ENCODE peak calls at places on chromosome 6, in four cellular contexts. S is astrocyte of the spinal cord, N is psoas muscle, X is mesothelial cell of epicardium. K is an unnamed sample.

GRCh38 chr6:45400021-45400420 is 22.3 kb upstream of the SUPT3H start:
- DNase-seq in S (no peak), N (no peak), X (no peak), K (no peak)

GRCh38 chr6:11244387-11245126 is 12.1 kb upstream of the NEDD9 start:
- DNase-seq in S (no peak), N (no peak), X (no peak), K (no peak)

GRCh38 chr6:21188505-21189223 is 404.9 kb upstream of the SOX4 start:
- DNase-seq in S (peak), N (no peak), X (no peak), K (no peak)

GRCh38 chr6:96394727-96395126 is 126.9 kb upstream of the UFL1 start:
- DNase-seq in S (no peak), N (no peak), X (no peak), K (no peak)

GRCh38 chr6:958531-958930 is 265.6 kb upstream of the EXOC2 start:
- DNase-seq in S (peak), N (no peak), X (no peak), K (no peak)

GRCh38 chr6:1222426-1223311 is 89.2 kb upstream of the FOXQ1 start:
- DNase-seq in S (no peak), N (no peak), X (no peak), K (no peak)

GRCh38 chr6:70310063-70310694 is 7.3 kb upstream of the COL9A1 start:
- DNase-seq in S (peak), N (no peak), X (no peak), K (no peak)

GRCh38 chr6:106255306-106255705 is 70.3 kb downstream of the ATG5 start:
- DNase-seq in S (no peak), N (no peak), X (no peak), K (no peak)

GRCh38 chr6:154478021-154478651 is 32.3 kb downstream of the CNKSR3 start:
- DNase-seq in S (no peak), N (no peak), X (no peak), K (no peak)

GRCh38 chr6:114941078-114941477 is 598.3 kb upstream of the HS3ST5 start:
- DNase-seq in S (no peak), N (no peak), X (no peak), K (no peak)

GRCh38 chr6:148497256-148497655 is 154.6 kb downstream of the SASH1 start:
- DNase-seq in S (peak), N (no peak), X (no peak), K (no peak)

GRCh38 chr6:41700577-41701347 is 34.6 kb downstream of the TFEB start:
- DNase-seq in S (peak), N (no peak), X (no peak), K (no peak)
- TF ChIP-seq CTCF in S (peak), N (no peak), X (no peak), K (no peak)

DNA sequence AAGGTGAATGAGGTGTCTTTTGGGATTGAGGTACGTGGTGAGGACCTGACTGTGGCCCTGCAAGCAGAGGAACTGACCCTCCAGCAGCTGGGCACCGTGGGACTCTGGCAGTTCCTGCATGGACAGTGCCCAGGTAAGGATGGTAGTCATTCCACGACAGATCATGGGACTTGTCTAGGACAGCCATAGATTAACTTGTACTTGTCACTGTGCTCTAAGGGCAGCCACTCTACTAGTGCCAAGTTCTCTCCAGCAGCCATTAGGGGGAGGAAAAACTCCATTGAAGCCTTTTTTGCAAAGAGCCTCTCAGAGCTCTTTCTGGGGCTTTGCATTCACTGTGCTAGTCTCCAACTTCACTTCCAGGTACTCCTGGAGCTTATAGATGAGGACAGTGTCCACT is 20.4 kb downstream of the TAF11 start:
- DNase-seq in S (no peak), N (no peak), X (no peak), K (no peak)
- TF ChIP-seq CTCF in S (no peak), N (no peak), X (no peak), K (no peak)

GRCh38 chr6:5219292-5219691 is 41.5 kb downstream of the LYRM4 start:
- DNase-seq in S (no peak), N (no peak), X (no peak), K (no peak)

GRCh38 chr6:5214570-5215052 is 46.1 kb downstream of the LYRM4 start:
- DNase-seq in S (peak), N (peak), X (peak), K (no peak)

GRCh38 chr6:5215181-5215580 is 45.6 kb downstream of the LYRM4 start:
- DNase-seq in S (peak), N (no peak), X (no peak), K (no peak)

GRCh38 chr6:5215799-5216198 is 45.0 kb downstream of the LYRM4 start:
- DNase-seq in S (no peak), N (no peak), X (no peak), K (no peak)

DNA sequence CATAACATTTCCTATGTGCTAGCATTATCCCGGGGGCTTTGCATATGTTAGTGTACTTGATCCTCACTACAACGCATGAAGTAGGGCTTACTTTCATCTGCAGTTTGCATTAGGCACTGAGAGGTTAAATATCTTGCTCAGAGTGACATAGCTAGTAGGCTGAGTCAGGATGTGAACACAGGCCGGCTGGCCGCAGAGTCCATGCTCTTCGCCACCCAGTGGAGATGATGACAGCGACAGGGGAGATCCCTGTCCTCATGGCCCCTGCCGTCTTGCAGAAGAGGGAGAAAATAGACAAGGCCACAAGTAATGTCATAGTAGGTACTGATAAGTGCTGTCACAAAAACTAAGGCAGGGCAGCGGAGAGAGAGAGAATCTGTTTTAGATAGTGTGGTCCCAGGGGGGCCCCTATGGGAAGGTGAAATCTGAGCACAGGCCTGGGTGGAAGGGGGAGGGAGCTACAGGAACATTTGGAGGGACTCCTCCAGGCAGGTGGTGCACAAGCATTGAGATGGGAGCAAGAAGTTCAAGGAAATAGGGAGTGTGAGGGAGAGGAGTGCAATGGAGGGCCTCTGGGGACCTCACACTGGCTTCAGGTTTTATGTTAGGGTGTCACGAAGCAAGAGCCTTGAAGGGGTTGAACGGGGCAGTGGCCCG is 46.8 kb downstream of the LYRM4 start:
- DNase-seq in S (peak), N (no peak), X (no peak), K (no peak)
- TF ChIP-seq CTCF in S (peak), N (no peak), X (no peak), K (no peak)

GRCh38 chr6:145318952-145319351 is 416.4 kb downstream of the EPM2A start:
- DNase-seq in S (no peak), N (no peak), X (no peak), K (no peak)
- TF ChIP-seq CTCF in S (no peak), N (no peak), X (no peak), K (no peak)

DNA sequence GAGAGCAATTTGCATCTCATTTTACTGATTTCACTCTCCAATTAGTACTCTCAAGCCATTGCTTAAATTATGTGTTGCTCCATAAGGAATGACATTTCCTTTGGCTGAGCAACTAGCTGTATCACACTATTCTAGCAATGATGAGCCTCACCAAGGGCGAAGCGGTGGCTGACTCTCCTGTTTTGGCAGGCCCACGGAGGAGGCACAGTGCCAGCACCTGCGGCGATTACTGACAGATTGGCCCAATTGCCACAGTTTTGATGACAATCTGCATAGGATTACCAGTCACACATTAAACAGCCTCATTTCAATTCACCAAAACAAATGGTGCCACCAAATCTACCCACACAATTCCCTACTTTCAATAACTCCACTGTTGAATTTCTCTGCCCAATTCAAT is 286.9 kb downstream of the PTPRK start:
- DNase-seq in S (no peak), N (no peak), X (no peak), K (no peak)
- TF ChIP-seq CTCF in S (no peak), N (no peak), X (no peak), K (no peak)